ENCODE peak calls at places on chromosomes 16 and 17, in six cellular contexts. One of them, this sample, is unnamed.

GRCh38 chr17:42548070-42548837 is 4.5 kb upstream of the HSD17B1 start:
- DNase-seq in SK-N-SH: peak
- DNase-seq in HCT116: no peak
- DNase-seq in HepG2: no peak
- DNase-seq in H1: peak
- DNase-seq in Panc1: no peak
- DNase-seq in this sample: peak

GRCh38 chr17:1511756-1512321 is 4.6 kb downstream of the INPP5K start:
- DNase-seq in SK-N-SH: no peak
- DNase-seq in HCT116: no peak
- DNase-seq in HepG2: no peak
- DNase-seq in H1: no peak
- DNase-seq in Panc1: no peak
- DNase-seq in this sample: peak

GRCh38 chr17:63279498-63280230 is 166.4 kb downstream of the CYB561 start:
- DNase-seq in SK-N-SH: no peak
- DNase-seq in HCT116: no peak
- DNase-seq in HepG2: no peak
- DNase-seq in H1: no peak
- DNase-seq in Panc1: no peak
- DNase-seq in this sample: no peak

GRCh38 chr16:30381351-30382041 is 865 bp downstream of the SEPTIN1 start:
- DNase-seq in SK-N-SH: no peak
- DNase-seq in HCT116: no peak
- DNase-seq in HepG2: no peak
- DNase-seq in H1: no peak
- DNase-seq in Panc1: no peak
- DNase-seq in this sample: peak

GRCh38 chr16:69199382-69199781 is 12.4 kb downstream of the SNTB2 start:
- DNase-seq in SK-N-SH: no peak
- DNase-seq in HCT116: no peak
- DNase-seq in HepG2: no peak
- DNase-seq in H1: no peak
- DNase-seq in Panc1: no peak
- DNase-seq in this sample: no peak

GRCh38 chr16:1261131-1261917 is 5.5 kb downstream of the TPSD1 start:
- DNase-seq in SK-N-SH: no peak
- DNase-seq in HCT116: no peak
- DNase-seq in HepG2: no peak
- DNase-seq in H1: no peak
- DNase-seq in Panc1: no peak
- DNase-seq in this sample: no peak

GRCh38 chr16:9713151-9713550 is 469.1 kb downstream of the GRIN2A start:
- DNase-seq in SK-N-SH: no peak
- DNase-seq in HCT116: no peak
- DNase-seq in HepG2: no peak
- DNase-seq in H1: no peak
- DNase-seq in Panc1: no peak
- DNase-seq in this sample: no peak

GRCh38 chr16:66920924-66921680 is 2.4 kb upstream of the CDH16 start:
- DNase-seq in SK-N-SH: no peak
- DNase-seq in HCT116: no peak
- DNase-seq in HepG2: no peak
- DNase-seq in H1: no peak
- DNase-seq in Panc1: no peak
- DNase-seq in this sample: no peak

GRCh38 chr16:69942099-69942491 is 9.0 kb upstream of the CLEC18A start:
- DNase-seq in SK-N-SH: no peak
- DNase-seq in HCT116: no peak
- DNase-seq in HepG2: no peak
- DNase-seq in H1: no peak
- DNase-seq in Panc1: no peak
- DNase-seq in this sample: no peak

GRCh38 chr16:57184890-57185445 is 871 bp downstream of the PSME3IP1 start:
- DNase-seq in SK-N-SH: peak
- DNase-seq in HCT116: no peak
- DNase-seq in HepG2: no peak
- DNase-seq in H1: no peak
- DNase-seq in Panc1: no peak
- DNase-seq in this sample: peak

GRCh38 chr17:64385187-64386083 is 5.2 kb downstream of the PECAM1 start:
- DNase-seq in SK-N-SH: no peak
- DNase-seq in HCT116: peak
- DNase-seq in HepG2: peak
- DNase-seq in H1: no peak
- DNase-seq in Panc1: no peak
- DNase-seq in this sample: peak

GRCh38 chr16:84892097-84892496 is 72.3 kb downstream of the CRISPLD2 start:
- DNase-seq in SK-N-SH: no peak
- DNase-seq in HCT116: no peak
- DNase-seq in HepG2: no peak
- DNase-seq in H1: no peak
- DNase-seq in Panc1: no peak
- DNase-seq in this sample: no peak

GRCh38 chr16:84196101-84196500 is 5.1 kb downstream of the ADAD2 start:
- DNase-seq in SK-N-SH: no peak
- DNase-seq in HCT116: no peak
- DNase-seq in HepG2: no peak
- DNase-seq in H1: no peak
- DNase-seq in Panc1: no peak
- DNase-seq in this sample: no peak

GRCh38 chr17:33049781-33050414 is 58.3 kb downstream of the SPACA3 start:
- DNase-seq in SK-N-SH: peak
- DNase-seq in HCT116: peak
- DNase-seq in HepG2: peak
- DNase-seq in H1: peak
- DNase-seq in Panc1: peak
- DNase-seq in this sample: peak

GRCh38 chr17:77693776-77694175 is 264.7 kb upstream of the TNRC6C start:
- DNase-seq in SK-N-SH: no peak
- DNase-seq in HCT116: no peak
- DNase-seq in HepG2: no peak
- DNase-seq in H1: no peak
- DNase-seq in Panc1: no peak
- DNase-seq in this sample: no peak

GRCh38 chr17:53627511-53627910 is 195.2 kb upstream of the KIF2B start:
- DNase-seq in SK-N-SH: no peak
- DNase-seq in HCT116: no peak
- DNase-seq in HepG2: no peak
- DNase-seq in H1: no peak
- DNase-seq in Panc1: no peak
- DNase-seq in this sample: no peak

GRCh38 chr16:15552507-15552906 is 90.4 kb downstream of the MARF1 start:
- DNase-seq in SK-N-SH: no peak
- DNase-seq in HCT116: no peak
- DNase-seq in HepG2: no peak
- DNase-seq in H1: no peak
- DNase-seq in Panc1: no peak
- DNase-seq in this sample: no peak

GRCh38 chr17:77400445-77400870 is 259.7 kb downstream of the SEC14L1 start:
- DNase-seq in SK-N-SH: peak
- DNase-seq in HCT116: no peak
- DNase-seq in HepG2: no peak
- DNase-seq in H1: no peak
- DNase-seq in Panc1: no peak
- DNase-seq in this sample: peak

GRCh38 chr17:79987187-79987889 is 48.3 kb downstream of the TBC1D16 start:
- DNase-seq in SK-N-SH: no peak
- DNase-seq in HCT116: peak
- DNase-seq in HepG2: peak
- DNase-seq in H1: no peak
- DNase-seq in Panc1: no peak
- DNase-seq in this sample: no peak

GRCh38 chr17:42185497-42185860 is 227 bp upstream of the HCRT start:
- DNase-seq in SK-N-SH: no peak
- DNase-seq in HCT116: no peak
- DNase-seq in HepG2: no peak
- DNase-seq in H1: no peak
- DNase-seq in Panc1: no peak
- DNase-seq in this sample: no peak

GRCh38 chr17:50884354-50885311 is 18.5 kb upstream of the TOB1 start:
- DNase-seq in SK-N-SH: no peak
- DNase-seq in HCT116: no peak
- DNase-seq in HepG2: peak
- DNase-seq in H1: no peak
- DNase-seq in Panc1: no peak
- DNase-seq in this sample: peak

GRCh38 chr16:84090212-84090611 is 26.5 kb downstream of the MBTPS1 start:
- DNase-seq in SK-N-SH: no peak
- DNase-seq in HCT116: no peak
- DNase-seq in HepG2: no peak
- DNase-seq in H1: no peak
- DNase-seq in Panc1: no peak
- DNase-seq in this sample: no peak

GRCh38 chr16:84985079-84986065 is 26.0 kb downstream of the ZDHHC7 start:
- DNase-seq in SK-N-SH: no peak
- DNase-seq in HCT116: no peak
- DNase-seq in HepG2: no peak
- DNase-seq in H1: no peak
- DNase-seq in Panc1: no peak
- DNase-seq in this sample: no peak

GRCh38 chr17:64282753-64283080 is 19.7 kb upstream of the TEX2 start:
- DNase-seq in SK-N-SH: no peak
- DNase-seq in HCT116: no peak
- DNase-seq in HepG2: no peak
- DNase-seq in H1: no peak
- DNase-seq in Panc1: no peak
- DNase-seq in this sample: no peak

GRCh38 chr16:48047755-48048154 is 108.0 kb downstream of the ABCC12 start:
- DNase-seq in SK-N-SH: no peak
- DNase-seq in HCT116: no peak
- DNase-seq in HepG2: no peak
- DNase-seq in H1: no peak
- DNase-seq in Panc1: no peak
- DNase-seq in this sample: no peak

GRCh38 chr17:8668181-8668740 is 37.7 kb upstream of the MYH10 start:
- DNase-seq in SK-N-SH: no peak
- DNase-seq in HCT116: no peak
- DNase-seq in HepG2: no peak
- DNase-seq in H1: no peak
- DNase-seq in Panc1: no peak
- DNase-seq in this sample: no peak

GRCh38 chr16:88468289-88469129 is 15.4 kb downstream of the ZFPM1 start:
- DNase-seq in SK-N-SH: peak
- DNase-seq in HCT116: peak
- DNase-seq in HepG2: peak
- DNase-seq in H1: peak
- DNase-seq in Panc1: no peak
- DNase-seq in this sample: peak

GRCh38 chr17:45311762-45312476 is 4.9 kb downstream of the MAP3K14 start:
- DNase-seq in SK-N-SH: peak
- DNase-seq in HCT116: peak
- DNase-seq in HepG2: peak
- DNase-seq in H1: no peak
- DNase-seq in Panc1: no peak
- DNase-seq in this sample: peak

GRCh38 chr16:7211781-7212180 is 120.9 kb upstream of the RBFOX1 start:
- DNase-seq in SK-N-SH: no peak
- DNase-seq in HCT116: no peak
- DNase-seq in HepG2: no peak
- DNase-seq in H1: no peak
- DNase-seq in Panc1: no peak
- DNase-seq in this sample: no peak

GRCh38 chr17:27846042-27846655 is 45.8 kb upstream of the NOS2 start:
- DNase-seq in SK-N-SH: no peak
- DNase-seq in HCT116: no peak
- DNase-seq in HepG2: no peak
- DNase-seq in H1: no peak
- DNase-seq in Panc1: no peak
- DNase-seq in this sample: no peak

GRCh38 chr17:11999715-12000114 is 2.4 kb upstream of the ZNF18 start:
- DNase-seq in SK-N-SH: no peak
- DNase-seq in HCT116: no peak
- DNase-seq in HepG2: no peak
- DNase-seq in H1: no peak
- DNase-seq in Panc1: no peak
- DNase-seq in this sample: no peak
- TF ChIP-seq SIN3A in SK-N-SH: no peak
- TF ChIP-seq SIN3A in HCT116: no peak
- TF ChIP-seq SIN3A in HepG2: no peak
- TF ChIP-seq SIN3A in H1: no peak
- TF ChIP-seq SIN3A in Panc1: no peak
- TF ChIP-seq SIN3A in this sample: no peak

GRCh38 chr16:50227120-50227519 is 39.2 kb upstream of the ADCY7 start:
- DNase-seq in SK-N-SH: no peak
- DNase-seq in HCT116: no peak
- DNase-seq in HepG2: no peak
- DNase-seq in H1: no peak
- DNase-seq in Panc1: no peak
- DNase-seq in this sample: no peak
- TF ChIP-seq SIN3A in SK-N-SH: no peak
- TF ChIP-seq SIN3A in HCT116: no peak
- TF ChIP-seq SIN3A in HepG2: no peak
- TF ChIP-seq SIN3A in H1: no peak
- TF ChIP-seq SIN3A in Panc1: no peak
- TF ChIP-seq SIN3A in this sample: no peak

DNA sequence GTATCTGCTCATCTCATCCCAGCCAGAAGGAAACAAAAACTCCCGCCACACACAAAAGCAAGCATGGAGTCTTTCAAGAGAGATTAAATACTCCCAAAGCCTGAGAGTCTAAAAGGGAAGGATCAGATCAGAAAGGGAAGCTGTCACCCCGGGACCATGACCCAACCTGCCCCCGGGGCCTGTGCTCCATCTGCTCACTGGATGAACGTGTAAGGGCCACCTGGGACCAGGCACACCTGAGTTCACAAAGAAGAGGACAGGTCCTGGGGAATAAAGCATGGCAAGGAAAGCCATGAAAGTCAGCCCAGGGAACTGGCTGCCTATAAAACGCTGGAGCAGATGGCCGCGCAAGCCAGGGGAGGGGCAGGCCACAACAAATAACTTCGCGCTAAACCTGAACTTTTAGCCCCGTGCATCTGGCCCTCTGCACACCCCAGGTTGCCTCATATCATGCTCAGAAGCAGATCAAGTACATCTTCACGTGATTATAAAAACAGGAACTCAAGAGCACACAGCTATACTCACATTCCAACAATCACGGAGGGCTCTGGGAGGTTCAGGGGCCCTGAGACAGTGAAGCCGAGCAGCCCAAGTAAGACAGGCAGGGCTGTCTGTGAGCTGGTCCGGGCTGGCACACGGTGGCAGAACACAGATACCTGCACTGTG is 3.4 kb downstream of the TMEM11 start:
- DNase-seq in SK-N-SH: no peak
- DNase-seq in HCT116: no peak
- DNase-seq in HepG2: no peak
- DNase-seq in H1: no peak
- DNase-seq in Panc1: no peak
- DNase-seq in this sample: no peak
- TF ChIP-seq SIN3A in SK-N-SH: no peak
- TF ChIP-seq SIN3A in HCT116: no peak
- TF ChIP-seq SIN3A in HepG2: no peak
- TF ChIP-seq SIN3A in H1: no peak
- TF ChIP-seq SIN3A in Panc1: no peak
- TF ChIP-seq SIN3A in this sample: no peak

DNA sequence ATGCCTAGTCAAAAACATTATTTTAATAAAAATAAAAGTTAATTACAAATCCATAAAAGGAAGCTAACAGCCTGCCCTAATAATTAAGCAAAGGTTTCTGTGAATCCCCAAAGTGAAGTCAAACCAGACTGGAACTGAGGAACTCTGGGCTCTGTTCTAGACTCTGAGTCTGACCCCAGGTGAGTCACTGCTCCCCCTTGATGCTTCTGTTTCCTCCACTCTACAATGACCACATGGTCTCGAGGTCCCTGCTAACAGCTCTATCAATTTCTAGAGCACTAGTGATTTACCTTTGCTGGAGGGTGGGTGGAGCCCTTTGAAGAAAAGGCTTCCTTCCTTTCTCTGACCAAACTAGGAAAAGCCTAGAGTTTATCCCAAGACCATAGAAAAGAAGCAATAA is 32.4 kb downstream of the XPO6 start:
- DNase-seq in SK-N-SH: no peak
- DNase-seq in HCT116: no peak
- DNase-seq in HepG2: no peak
- DNase-seq in H1: no peak
- DNase-seq in Panc1: no peak
- DNase-seq in this sample: no peak
- TF ChIP-seq SIN3A in SK-N-SH: no peak
- TF ChIP-seq SIN3A in HCT116: no peak
- TF ChIP-seq SIN3A in HepG2: no peak
- TF ChIP-seq SIN3A in H1: no peak
- TF ChIP-seq SIN3A in Panc1: no peak
- TF ChIP-seq SIN3A in this sample: no peak

This sample was measured in K562.